ENCODE peak calls at places on chromosome 7, in six cellular contexts. I, Z, E, N, K and O are unnamed samples.

GRCh38 chr7:152148706-152149105 is 123.2 kb downstream of the GALNT11 start:
- DNase-seq in I (no peak), Z (no peak), E (no peak), N (no peak), K (no peak), O (no peak)

GRCh38 chr7:128303133-128303532 is 40.6 kb downstream of the RBM28 start:
- DNase-seq in I (no peak), Z (no peak), E (no peak), N (no peak), K (no peak), O (no peak)

GRCh38 chr7:7732566-7733290 is 14.3 kb upstream of the RPA3 start:
- DNase-seq in I (no peak), Z (peak), E (no peak), N (no peak), K (no peak), O (no peak)

GRCh38 chr7:81516898-81517297 is 252.9 kb downstream of the HGF start:
- DNase-seq in I (no peak), Z (no peak), E (no peak), N (no peak), K (no peak), O (no peak)

GRCh38 chr7:155951554-155952158 is 139.4 kb upstream of the SHH start:
- DNase-seq in I (no peak), Z (no peak), E (no peak), N (peak), K (peak), O (peak)

GRCh38 chr7:7785349-7785973 is 67.1 kb upstream of the RPA3 start:
- DNase-seq in I (no peak), Z (no peak), E (no peak), N (no peak), K (peak), O (no peak)

GRCh38 chr7:99399597-99399996 is 8.8 kb downstream of the PDAP1 start:
- DNase-seq in I (peak), Z (no peak), E (no peak), N (no peak), K (no peak), O (no peak)

GRCh38 chr7:123658023-123658422 is 2.4 kb downstream of the LMOD2 start:
- DNase-seq in I (no peak), Z (no peak), E (no peak), N (no peak), K (no peak), O (no peak)

GRCh38 chr7:140403878-140404564 is at the start of gene RAB19:
- DNase-seq in I (no peak), Z (no peak), E (no peak), N (peak), K (peak), O (peak)

GRCh38 chr7:105102557-105103352 is 88.8 kb downstream of the KMT2E start:
- DNase-seq in I (no peak), Z (no peak), E (no peak), N (no peak), K (no peak), O (no peak)

GRCh38 chr7:123865517-123866117 is 20.6 kb downstream of the HYAL4 start:
- DNase-seq in I (no peak), Z (peak), E (no peak), N (peak), K (peak), O (peak)

GRCh38 chr7:136114966-136115762 is 138.0 kb upstream of the MTPN start:
- DNase-seq in I (peak), Z (peak), E (peak), N (peak), K (peak), O (peak)

GRCh38 chr7:101134399-101134980 is 7.6 kb downstream of the SERPINE1 start:
- DNase-seq in I (no peak), Z (no peak), E (no peak), N (no peak), K (no peak), O (peak)

GRCh38 chr7:30903146-30903545 is 8.5 kb upstream of the AQP1 start:
- DNase-seq in I (no peak), Z (no peak), E (no peak), N (no peak), K (no peak), O (no peak)

GRCh38 chr7:1922870-1923236 is 252.8 kb downstream of the ELFN1 start:
- DNase-seq in I (no peak), Z (no peak), E (no peak), N (no peak), K (no peak), O (no peak)

GRCh38 chr7:26959290-26959689 is 94.9 kb upstream of the SKAP2 start:
- DNase-seq in I (no peak), Z (no peak), E (no peak), N (no peak), K (no peak), O (no peak)

GRCh38 chr7:86784765-86785164 is 141.1 kb downstream of the GRM3 start:
- DNase-seq in I (no peak), Z (no peak), E (no peak), N (no peak), K (no peak), O (no peak)

GRCh38 chr7:140206963-140207362 is 30.2 kb upstream of the KDM7A start:
- DNase-seq in I (no peak), Z (no peak), E (no peak), N (no peak), K (no peak), O (no peak)

GRCh38 chr7:98702021-98702420 is 84.9 kb downstream of the NPTX2 start:
- DNase-seq in I (no peak), Z (no peak), E (no peak), N (no peak), K (no peak), O (no peak)

GRCh38 chr7:47329320-47329926 is 252.5 kb downstream of the TNS3 start:
- DNase-seq in I (no peak), Z (no peak), E (no peak), N (peak), K (no peak), O (no peak)

GRCh38 chr7:159370-160270 is 32.8 kb upstream of the FAM20C start:
- DNase-seq in I (no peak), Z (no peak), E (peak), N (no peak), K (peak), O (no peak)

GRCh38 chr7:133936074-133936473 is 191.1 kb upstream of the LRGUK start:
- DNase-seq in I (no peak), Z (no peak), E (no peak), N (no peak), K (peak), O (no peak)

GRCh38 chr7:96786261-96786997 is 76.8 kb upstream of the SEM1 start:
- DNase-seq in I (peak), Z (no peak), E (peak), N (no peak), K (peak), O (peak)

GRCh38 chr7:52053525-52053924 is 736.9 kb upstream of the COBL start:
- DNase-seq in I (no peak), Z (no peak), E (no peak), N (no peak), K (no peak), O (no peak)

GRCh38 chr7:102891693-102892261 is 21.0 kb upstream of the LRRC17 start:
- DNase-seq in I (peak), Z (peak), E (peak), N (no peak), K (peak), O (no peak)

GRCh38 chr7:69770613-69771012 is 172.3 kb downstream of the AUTS2 start:
- DNase-seq in I (no peak), Z (no peak), E (no peak), N (no peak), K (no peak), O (no peak)

GRCh38 chr7:123615344-123615743 is 13.7 kb downstream of the ASB15 start:
- DNase-seq in I (no peak), Z (peak), E (no peak), N (no peak), K (peak), O (peak)

GRCh38 chr7:99371376-99371920 is 3.1 kb upstream of the ARPC1B start:
- DNase-seq in I (no peak), Z (no peak), E (no peak), N (no peak), K (no peak), O (peak)

GRCh38 chr7:116524609-116525297 is at the start of gene CAV1:
- DNase-seq in I (peak), Z (peak), E (peak), N (peak), K (peak), O (peak)